ENCODE peak calls at places on chromosomes 11 and 22, in ten cellular contexts. K, A, Y, S, U, E, P, V, Z and L are unnamed samples.

GRCh38 chr22:49413551-49413950 is 414.1 kb downstream of the BRD1 start:
- DNase-seq in K (no peak), A (no peak), Y (no peak), S (peak), U (no peak), E (no peak), P (no peak), V (peak), Z (peak), L (no peak)

GRCh38 chr22:27850000-27850465 is 48.5 kb upstream of the MN1 start:
- DNase-seq in K (no peak), A (no peak), Y (no peak), S (peak), U (no peak), E (no peak), P (peak), V (peak), Z (no peak), L (no peak)

GRCh38 chr11:65497141-65498041 is 1.5 kb upstream of the MALAT1 start:
- DNase-seq in K (peak), A (peak), Y (peak), S (peak), U (peak), E (peak), P (peak), V (peak), Z (peak), L (peak)

GRCh38 chr11:45045692-45046471 is 95.2 kb upstream of the TP53I11 start:
- DNase-seq in K (peak), A (peak), Y (peak), S (peak), U (no peak), E (no peak), P (peak), V (peak), Z (peak), L (peak)

GRCh38 chr22:49393526-49393925 is 434.1 kb downstream of the BRD1 start:
- DNase-seq in K (no peak), A (no peak), Y (no peak), S (no peak), U (peak), E (no peak), P (no peak), V (peak), Z (peak), L (no peak)

GRCh38 chr22:42388130-42388797 is 43.9 kb downstream of the NFAM1 start:
- DNase-seq in K (no peak), A (no peak), Y (no peak), S (no peak), U (no peak), E (no peak), P (no peak), V (no peak), Z (no peak), L (no peak)

GRCh38 chr11:113546757-113547507 is 71.7 kb upstream of the DRD2 start:
- DNase-seq in K (no peak), A (no peak), Y (no peak), S (no peak), U (no peak), E (no peak), P (no peak), V (no peak), Z (no peak), L (no peak)

GRCh38 chr11:79809487-79809886 is 368.7 kb upstream of the TENM4 start:
- DNase-seq in K (no peak), A (no peak), Y (no peak), S (no peak), U (no peak), E (no peak), P (no peak), V (no peak), Z (no peak), L (no peak)

GRCh38 chr22:42316988-42317387 is 46.5 kb upstream of the TCF20 start:
- DNase-seq in K (no peak), A (no peak), Y (peak), S (no peak), U (peak), E (no peak), P (peak), V (peak), Z (no peak), L (peak)

GRCh38 chr11:116835042-116835772 is 2.2 kb downstream of the APOA1 start:
- DNase-seq in K (no peak), A (no peak), Y (no peak), S (peak), U (no peak), E (no peak), P (no peak), V (peak), Z (no peak), L (no peak)

GRCh38 chr11:32852142-32852541 is 22.4 kb downstream of the PRRG4 start:
- DNase-seq in K (peak), A (no peak), Y (no peak), S (no peak), U (no peak), E (no peak), P (no peak), V (no peak), Z (no peak), L (no peak)

GRCh38 chr11:128501576-128502549 is 85.5 kb downstream of the ETS1 start:
- DNase-seq in K (no peak), A (no peak), Y (no peak), S (no peak), U (no peak), E (no peak), P (no peak), V (no peak), Z (no peak), L (no peak)

GRCh38 chr11:624705-625635 is at the start of gene CDHR5:
- DNase-seq in K (no peak), A (peak), Y (no peak), S (peak), U (peak), E (no peak), P (no peak), V (no peak), Z (no peak), L (no peak)

GRCh38 chr11:111978028-111978771 is 41.1 kb downstream of the DIXDC1 start:
- DNase-seq in K (no peak), A (no peak), Y (peak), S (no peak), U (no peak), E (no peak), P (no peak), V (peak), Z (peak), L (peak)

GRCh38 chr11:47241740-47242400 is 6.7 kb downstream of the ACP2 start:
- DNase-seq in K (no peak), A (no peak), Y (no peak), S (no peak), U (no peak), E (no peak), P (no peak), V (no peak), Z (no peak), L (no peak)

GRCh38 chr11:128741511-128741910 is 47.6 kb downstream of the FLI1 start:
- DNase-seq in K (no peak), A (no peak), Y (no peak), S (no peak), U (no peak), E (no peak), P (no peak), V (no peak), Z (no peak), L (no peak)

GRCh38 chr11:66848671-66849500 is 5.6 kb downstream of the RCE1 start:
- DNase-seq in K (no peak), A (peak), Y (no peak), S (no peak), U (peak), E (no peak), P (peak), V (peak), Z (peak), L (no peak)
- TF ChIP-seq POLR2A in K (no peak), A (no peak), Y (no peak), S (no peak), U (no peak), E (no peak), P (no peak), V (no peak), Z (no peak), L (no peak)

GRCh38 chr11:20671856-20672546 is 2.6 kb downstream of the NELL1 start:
- DNase-seq in K (peak), A (no peak), Y (no peak), S (no peak), U (no peak), E (no peak), P (no peak), V (no peak), Z (no peak), L (no peak)
- H3K4me3 ChIP-seq in K (no peak), A (no peak), Y (no peak), S (no peak), U (no peak), E (no peak), P (no peak), V (no peak), Z (no peak), L (no peak)

GRCh38 chr11:2930705-2931415 is 1.6 kb upstream of the PHLDA2 start:
- DNase-seq in K (peak), A (peak), Y (peak), S (peak), U (peak), E (no peak), P (peak), V (peak), Z (peak), L (no peak)

GRCh38 chr11:2931416-2931746 is 2.2 kb upstream of the PHLDA2 start:
- DNase-seq in K (no peak), A (no peak), Y (no peak), S (no peak), U (no peak), E (no peak), P (no peak), V (peak), Z (no peak), L (no peak)

GRCh38 chr11:2929511-2929879 is 275 bp upstream of the PHLDA2 start:
- DNase-seq in K (peak), A (peak), Y (no peak), S (no peak), U (peak), E (no peak), P (peak), V (peak), Z (peak), L (no peak)

GRCh38 chr11:2928605-2929510 is at the start of gene PHLDA2:
- DNase-seq in K (peak), A (peak), Y (no peak), S (peak), U (peak), E (no peak), P (peak), V (peak), Z (no peak), L (no peak)

DNA sequence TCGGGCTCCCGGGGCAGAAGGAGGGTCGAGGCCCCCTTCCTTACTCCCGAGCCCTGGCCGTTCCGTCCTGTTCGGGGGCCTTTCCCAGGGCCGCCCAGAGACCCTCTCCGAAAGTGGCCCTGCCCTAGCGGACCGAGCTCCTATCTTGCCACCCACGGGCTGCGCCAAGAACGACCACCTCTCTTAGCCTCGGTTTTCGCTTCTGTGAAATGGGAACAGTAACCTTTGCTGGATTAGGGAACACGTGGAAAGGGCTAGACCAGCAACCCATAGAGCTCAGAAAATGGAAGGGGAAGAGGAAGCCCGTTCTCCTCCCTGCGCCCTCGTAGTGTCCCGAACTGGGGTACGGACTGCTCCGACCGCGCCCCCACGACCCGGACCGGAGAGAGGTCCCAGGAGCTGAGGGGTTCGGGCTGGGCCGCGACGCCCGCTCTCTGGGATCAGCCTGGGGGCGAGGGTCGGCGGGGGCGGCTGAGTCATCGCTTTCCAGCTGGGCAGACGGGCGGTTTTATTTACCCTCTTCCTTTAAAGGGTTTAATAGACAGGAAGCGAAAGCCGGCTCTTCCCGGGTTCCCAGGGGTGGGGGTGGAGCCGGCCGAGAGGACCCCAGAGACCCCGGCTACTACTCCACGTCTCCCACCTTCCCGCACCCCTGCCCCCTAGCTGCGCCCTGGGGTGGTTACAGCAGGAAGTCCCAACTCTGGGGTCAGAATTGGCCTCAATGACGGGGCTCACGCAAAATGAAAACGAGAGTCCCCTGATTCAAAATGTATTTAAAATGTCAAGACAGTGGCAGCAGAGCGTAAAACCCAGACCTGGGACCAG is 872 bp upstream of the PHLDA2 start:
- DNase-seq in K (peak), A (peak), Y (no peak), S (no peak), U (peak), E (no peak), P (peak), V (peak), Z (peak), L (no peak)
- TF ChIP-seq CTCF in K (no peak), A (peak), Y (peak), S (no peak), U (no peak), E (no peak), P (no peak), V (no peak), Z (peak), L (peak)

GRCh38 chr22:21735198-21736083 is at the start of gene YPEL1:
- DNase-seq in K (peak), A (peak), Y (peak), S (peak), U (peak), E (peak), P (peak), V (peak), Z (peak), L (peak)
- TF ChIP-seq POLR2A in K (peak), A (peak), Y (peak), S (peak), U (peak), E (no peak), P (no peak), V (peak), Z (peak), L (peak)

DNA sequence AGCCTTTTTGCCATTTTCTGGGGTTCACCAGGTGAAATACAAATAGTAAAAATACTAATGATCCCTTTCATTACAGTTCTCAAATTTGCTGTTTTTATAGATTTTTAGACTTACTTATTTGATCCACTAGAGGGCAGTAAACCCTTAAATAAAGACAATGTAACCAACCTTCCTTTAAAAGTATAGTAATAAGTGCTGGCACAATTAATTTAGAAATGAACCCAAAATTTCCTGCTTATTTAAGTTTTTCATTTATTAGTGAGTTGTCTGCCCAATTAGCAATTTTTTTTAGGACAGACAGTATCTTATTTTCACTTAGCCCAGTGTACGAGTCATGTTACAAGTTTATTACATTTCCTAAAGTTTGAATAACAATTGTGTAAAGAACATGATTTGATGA is 4.7 kb downstream of the DDIAS start:
- DNase-seq in K (peak), A (no peak), Y (no peak), S (no peak), U (no peak), E (no peak), P (no peak), V (no peak), Z (no peak), L (no peak)
- H3K4me3 ChIP-seq in K (no peak), A (no peak), Y (no peak), S (no peak), U (no peak), E (no peak), P (no peak), V (no peak), Z (no peak), L (no peak)